ENCODE peak calls at places on chromosomes 5 and 9, in four cellular contexts. One of them, this sample, is unnamed.
A peak's percentile ranks its signal among the peaks of the same experiment; 100 is the strongest.

GRCh38 chr9:137138058-137138697 is 776 bp upstream of the GRIN1 start:
- DNase-seq in gastrocnemius medialis: no peak
- DNase-seq in CD8-positive, alpha-beta memory T cell: no peak
- DNase-seq in H4: no peak
- DNase-seq in this sample: no peak

GRCh38 chr5:136174021-136174659 is 18.8 kb downstream of the SMIM32 start:
- DNase-seq in CD8-positive, alpha-beta memory T cell: no peak
- DNase-seq in gastrocnemius medialis: no peak
- DNase-seq in H4: peak; percentile 68
- DNase-seq in this sample: no peak

GRCh38 chr9:127927457-127928231 is 2.9 kb downstream of the PIP5KL1 start:
- DNase-seq in H4: no peak
- DNase-seq in CD8-positive, alpha-beta memory T cell: peak; percentile 45
- DNase-seq in gastrocnemius medialis: no peak
- DNase-seq in this sample: no peak

GRCh38 chr5:139457653-139458306 is 4.8 kb downstream of the ECSCR start:
- DNase-seq in CD8-positive, alpha-beta memory T cell: no peak
- DNase-seq in gastrocnemius medialis: no peak
- DNase-seq in H4: no peak
- DNase-seq in this sample: no peak

GRCh38 chr9:135409286-135410200 is 70.0 kb upstream of the PPP1R26 start:
- DNase-seq in H4: no peak
- DNase-seq in gastrocnemius medialis: no peak
- DNase-seq in CD8-positive, alpha-beta memory T cell: no peak
- DNase-seq in this sample: no peak

GRCh38 chr9:129551393-129551973 is 69.4 kb downstream of the C9orf50 start:
- DNase-seq in H4: no peak
- DNase-seq in gastrocnemius medialis: no peak
- DNase-seq in CD8-positive, alpha-beta memory T cell: no peak
- DNase-seq in this sample: no peak

GRCh38 chr9:118962426-118962825 is 406.8 kb downstream of the BRINP1 start:
- DNase-seq in H4: no peak
- DNase-seq in CD8-positive, alpha-beta memory T cell: no peak
- DNase-seq in gastrocnemius medialis: no peak
- DNase-seq in this sample: no peak

GRCh38 chr9:38062498-38063362 is 6.3 kb downstream of the SHB start:
- DNase-seq in CD8-positive, alpha-beta memory T cell: no peak
- DNase-seq in H4: no peak
- DNase-seq in gastrocnemius medialis: no peak
- DNase-seq in this sample: no peak

This sample was measured in NCI-H2081 treated with DMSO at 0.1 percent for 48 hours.